ENCODE peak calls at places on chromosome 3, in nine cellular contexts. One of them, this sample, is unnamed.

GRCh38 chr3:194097141-194097880 is 38.6 kb upstream of the HES1 start:
- DNase-seq in GM12864: no peak
- DNase-seq in psoas muscle: no peak
- DNase-seq in adipocyte: no peak
- DNase-seq in right lobe of liver: peak
- DNase-seq in left lung: no peak
- DNase-seq in tibial nerve: no peak
- DNase-seq in BJ: no peak
- DNase-seq in lower lobe of right lung: no peak
- DNase-seq in this sample: no peak

GRCh38 chr3:111227216-111227615 is 155.6 kb downstream of the NECTIN3 start:
- DNase-seq in left lung: no peak
- DNase-seq in GM12864: no peak
- DNase-seq in adipocyte: peak
- DNase-seq in right lobe of liver: no peak
- DNase-seq in tibial nerve: no peak
- DNase-seq in psoas muscle: no peak
- DNase-seq in lower lobe of right lung: no peak
- DNase-seq in BJ: peak
- DNase-seq in this sample: peak

GRCh38 chr3:87462228-87462627 is 185.8 kb upstream of the POU1F1 start:
- DNase-seq in left lung: no peak
- DNase-seq in right lobe of liver: no peak
- DNase-seq in psoas muscle: no peak
- DNase-seq in GM12864: no peak
- DNase-seq in tibial nerve: no peak
- DNase-seq in lower lobe of right lung: no peak
- DNase-seq in BJ: no peak
- DNase-seq in adipocyte: peak
- DNase-seq in this sample: no peak

GRCh38 chr3:159766563-159767185 is 222.0 kb upstream of the IL12A start:
- DNase-seq in right lobe of liver: no peak
- DNase-seq in psoas muscle: no peak
- DNase-seq in GM12864: no peak
- DNase-seq in tibial nerve: no peak
- DNase-seq in BJ: no peak
- DNase-seq in adipocyte: peak
- DNase-seq in lower lobe of right lung: no peak
- DNase-seq in left lung: no peak
- DNase-seq in this sample: no peak

GRCh38 chr3:4720316-4721075 is 227.3 kb downstream of the ITPR1 start:
- DNase-seq in left lung: no peak
- DNase-seq in lower lobe of right lung: no peak
- DNase-seq in adipocyte: peak
- DNase-seq in tibial nerve: peak
- DNase-seq in GM12864: no peak
- DNase-seq in psoas muscle: peak
- DNase-seq in right lobe of liver: peak
- DNase-seq in BJ: no peak
- DNase-seq in this sample: peak

GRCh38 chr3:155233213-155233612 is 60.3 kb downstream of the STRIT1 start:
- DNase-seq in lower lobe of right lung: no peak
- DNase-seq in GM12864: no peak
- DNase-seq in adipocyte: peak
- DNase-seq in left lung: no peak
- DNase-seq in BJ: peak
- DNase-seq in psoas muscle: peak
- DNase-seq in right lobe of liver: no peak
- DNase-seq in tibial nerve: peak
- DNase-seq in this sample: peak

GRCh38 chr3:62817678-62818077 is 57.5 kb downstream of the CADPS start:
- DNase-seq in BJ: no peak
- DNase-seq in left lung: no peak
- DNase-seq in right lobe of liver: no peak
- DNase-seq in GM12864: no peak
- DNase-seq in adipocyte: no peak
- DNase-seq in tibial nerve: no peak
- DNase-seq in psoas muscle: no peak
- DNase-seq in lower lobe of right lung: no peak
- DNase-seq in this sample: no peak

GRCh38 chr3:173826901-173827609 is 429.5 kb downstream of the NLGN1 start:
- DNase-seq in left lung: no peak
- DNase-seq in right lobe of liver: no peak
- DNase-seq in lower lobe of right lung: no peak
- DNase-seq in adipocyte: peak
- DNase-seq in BJ: no peak
- DNase-seq in GM12864: no peak
- DNase-seq in tibial nerve: no peak
- DNase-seq in psoas muscle: no peak
- DNase-seq in this sample: peak

GRCh38 chr3:16897254-16897926 is 12.6 kb downstream of the PLCL2 start:
- DNase-seq in GM12864: no peak
- DNase-seq in adipocyte: no peak
- DNase-seq in BJ: peak
- DNase-seq in tibial nerve: no peak
- DNase-seq in lower lobe of right lung: no peak
- DNase-seq in psoas muscle: no peak
- DNase-seq in left lung: no peak
- DNase-seq in right lobe of liver: no peak
- DNase-seq in this sample: no peak

GRCh38 chr3:16898595-16899395 is 14.0 kb downstream of the PLCL2 start:
- DNase-seq in GM12864: no peak
- DNase-seq in adipocyte: no peak
- DNase-seq in lower lobe of right lung: no peak
- DNase-seq in right lobe of liver: no peak
- DNase-seq in psoas muscle: no peak
- DNase-seq in BJ: no peak
- DNase-seq in tibial nerve: no peak
- DNase-seq in left lung: no peak
- DNase-seq in this sample: no peak

GRCh38 chr3:16896820-16897219 is 12.1 kb downstream of the PLCL2 start:
- DNase-seq in right lobe of liver: no peak
- DNase-seq in psoas muscle: no peak
- DNase-seq in tibial nerve: no peak
- DNase-seq in GM12864: no peak
- DNase-seq in BJ: no peak
- DNase-seq in left lung: no peak
- DNase-seq in lower lobe of right lung: no peak
- DNase-seq in adipocyte: no peak
- DNase-seq in this sample: no peak

GRCh38 chr3:16899919-16900318 is 15.2 kb downstream of the PLCL2 start:
- DNase-seq in BJ: no peak
- DNase-seq in right lobe of liver: no peak
- DNase-seq in GM12864: no peak
- DNase-seq in psoas muscle: no peak
- DNase-seq in lower lobe of right lung: no peak
- DNase-seq in tibial nerve: no peak
- DNase-seq in left lung: no peak
- DNase-seq in adipocyte: no peak
- DNase-seq in this sample: no peak

GRCh38 chr3:16896094-16896627 is 11.4 kb downstream of the PLCL2 start:
- DNase-seq in GM12864: no peak
- DNase-seq in BJ: no peak
- DNase-seq in left lung: no peak
- DNase-seq in psoas muscle: no peak
- DNase-seq in adipocyte: no peak
- DNase-seq in right lobe of liver: no peak
- DNase-seq in lower lobe of right lung: no peak
- DNase-seq in tibial nerve: no peak
- DNase-seq in this sample: no peak
- H3K4me3 ChIP-seq in GM12864: no peak
- H3K4me3 ChIP-seq in BJ: no peak
- H3K4me3 ChIP-seq in left lung: no peak
- H3K4me3 ChIP-seq in psoas muscle: no peak
- H3K4me3 ChIP-seq in adipocyte: no peak
- H3K4me3 ChIP-seq in right lobe of liver: no peak
- H3K4me3 ChIP-seq in lower lobe of right lung: no peak
- H3K4me3 ChIP-seq in tibial nerve: no peak
- H3K4me3 ChIP-seq in this sample: no peak

DNA sequence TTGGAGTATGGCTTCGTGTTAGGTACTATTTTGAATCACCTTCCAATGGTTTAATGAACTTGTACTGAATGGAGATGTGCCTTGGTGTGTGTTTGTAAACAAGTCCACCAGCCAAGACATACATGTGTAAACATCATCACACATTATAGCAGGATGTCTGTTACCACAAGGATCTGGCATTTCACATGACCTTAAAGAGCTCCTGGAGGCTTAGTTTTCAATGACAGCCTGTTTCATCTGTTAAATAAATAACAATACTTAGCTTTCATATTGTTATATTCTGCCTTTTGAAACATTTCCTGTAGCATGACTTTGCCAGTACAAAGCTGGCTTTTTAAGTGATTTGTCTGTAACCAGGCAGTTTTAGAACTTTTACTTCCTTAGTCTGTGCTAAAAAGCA is 538.6 kb upstream of the MDFIC2 start:
- DNase-seq in right lobe of liver: no peak
- DNase-seq in GM12864: no peak
- DNase-seq in psoas muscle: no peak
- DNase-seq in adipocyte: no peak
- DNase-seq in left lung: no peak
- DNase-seq in tibial nerve: no peak
- DNase-seq in lower lobe of right lung: no peak
- DNase-seq in BJ: no peak
- DNase-seq in this sample: no peak
- H3K4me3 ChIP-seq in right lobe of liver: no peak
- H3K4me3 ChIP-seq in GM12864: no peak
- H3K4me3 ChIP-seq in psoas muscle: no peak
- H3K4me3 ChIP-seq in adipocyte: peak
- H3K4me3 ChIP-seq in left lung: no peak
- H3K4me3 ChIP-seq in tibial nerve: no peak
- H3K4me3 ChIP-seq in lower lobe of right lung: no peak
- H3K4me3 ChIP-seq in BJ: no peak
- H3K4me3 ChIP-seq in this sample: no peak

GRCh38 chr3:14810070-14810732 is 8.6 kb upstream of the FGD5 start:
- DNase-seq in tibial nerve: no peak
- DNase-seq in adipocyte: no peak
- DNase-seq in right lobe of liver: peak
- DNase-seq in GM12864: no peak
- DNase-seq in psoas muscle: peak
- DNase-seq in left lung: peak
- DNase-seq in BJ: no peak
- DNase-seq in lower lobe of right lung: peak
- DNase-seq in this sample: no peak

GRCh38 chr3:14812196-14812785 is 6.5 kb upstream of the FGD5 start:
- DNase-seq in tibial nerve: no peak
- DNase-seq in psoas muscle: peak
- DNase-seq in right lobe of liver: no peak
- DNase-seq in left lung: no peak
- DNase-seq in BJ: no peak
- DNase-seq in lower lobe of right lung: no peak
- DNase-seq in adipocyte: no peak
- DNase-seq in GM12864: no peak
- DNase-seq in this sample: no peak

GRCh38 chr3:14808502-14809266 is 10.1 kb upstream of the FGD5 start:
- DNase-seq in psoas muscle: no peak
- DNase-seq in GM12864: no peak
- DNase-seq in left lung: no peak
- DNase-seq in right lobe of liver: no peak
- DNase-seq in lower lobe of right lung: no peak
- DNase-seq in tibial nerve: no peak
- DNase-seq in adipocyte: no peak
- DNase-seq in BJ: no peak
- DNase-seq in this sample: no peak

GRCh38 chr3:14811733-14812132 is 7.0 kb upstream of the FGD5 start:
- DNase-seq in psoas muscle: no peak
- DNase-seq in lower lobe of right lung: no peak
- DNase-seq in adipocyte: no peak
- DNase-seq in tibial nerve: no peak
- DNase-seq in left lung: no peak
- DNase-seq in right lobe of liver: no peak
- DNase-seq in GM12864: no peak
- DNase-seq in BJ: no peak
- DNase-seq in this sample: no peak

DNA sequence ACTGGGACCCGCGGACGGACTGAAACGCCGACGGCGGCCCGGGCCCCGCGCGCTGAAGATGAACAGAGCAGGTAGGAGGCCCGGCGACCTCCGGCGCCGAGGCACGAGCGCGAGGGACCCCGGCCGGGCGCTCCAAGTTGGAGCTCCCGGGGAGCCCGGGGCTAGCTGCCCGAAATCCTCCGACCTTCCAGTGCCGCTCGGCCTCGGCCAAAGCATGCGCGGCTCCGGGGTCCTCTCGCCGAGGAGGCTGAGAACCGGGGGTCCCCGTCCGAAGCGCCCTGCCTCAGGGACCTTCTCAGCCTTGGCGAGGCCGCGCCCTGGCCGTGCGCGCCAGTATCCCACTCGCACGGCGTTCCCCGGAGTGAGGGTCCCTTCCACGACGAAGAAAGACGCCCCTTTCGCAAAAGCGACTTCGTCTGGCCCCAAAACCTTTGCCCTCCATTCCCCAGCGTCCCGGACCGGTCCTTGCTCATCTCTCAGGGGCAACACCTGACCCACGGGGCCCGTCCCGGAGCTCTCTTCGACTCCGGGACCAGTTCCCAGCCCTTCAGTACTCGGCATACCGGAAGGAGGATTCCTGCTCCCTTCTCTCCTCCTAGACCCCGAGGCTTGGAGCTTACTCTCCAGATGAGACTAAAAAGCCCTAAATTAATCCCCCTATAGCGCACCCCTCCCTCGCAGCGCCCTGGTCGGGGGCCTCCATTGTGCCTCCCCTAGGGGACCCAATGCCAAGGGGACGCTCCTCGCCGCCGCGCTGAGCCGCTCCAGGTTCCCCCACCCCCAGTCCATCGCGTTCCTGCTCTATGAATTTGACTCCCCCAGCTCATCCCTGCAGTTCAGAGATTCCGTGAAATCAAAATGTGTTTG is 7.7 kb upstream of the FGD5 start:
- DNase-seq in lower lobe of right lung: no peak
- DNase-seq in psoas muscle: peak
- DNase-seq in left lung: peak
- DNase-seq in BJ: no peak
- DNase-seq in tibial nerve: no peak
- DNase-seq in GM12864: no peak
- DNase-seq in adipocyte: no peak
- DNase-seq in right lobe of liver: no peak
- DNase-seq in this sample: no peak
- H3K4me3 ChIP-seq in lower lobe of right lung: peak
- H3K4me3 ChIP-seq in psoas muscle: peak
- H3K4me3 ChIP-seq in left lung: peak
- H3K4me3 ChIP-seq in BJ: no peak
- H3K4me3 ChIP-seq in tibial nerve: peak
- H3K4me3 ChIP-seq in GM12864: no peak
- H3K4me3 ChIP-seq in adipocyte: peak
- H3K4me3 ChIP-seq in right lobe of liver: peak
- H3K4me3 ChIP-seq in this sample: no peak

DNA sequence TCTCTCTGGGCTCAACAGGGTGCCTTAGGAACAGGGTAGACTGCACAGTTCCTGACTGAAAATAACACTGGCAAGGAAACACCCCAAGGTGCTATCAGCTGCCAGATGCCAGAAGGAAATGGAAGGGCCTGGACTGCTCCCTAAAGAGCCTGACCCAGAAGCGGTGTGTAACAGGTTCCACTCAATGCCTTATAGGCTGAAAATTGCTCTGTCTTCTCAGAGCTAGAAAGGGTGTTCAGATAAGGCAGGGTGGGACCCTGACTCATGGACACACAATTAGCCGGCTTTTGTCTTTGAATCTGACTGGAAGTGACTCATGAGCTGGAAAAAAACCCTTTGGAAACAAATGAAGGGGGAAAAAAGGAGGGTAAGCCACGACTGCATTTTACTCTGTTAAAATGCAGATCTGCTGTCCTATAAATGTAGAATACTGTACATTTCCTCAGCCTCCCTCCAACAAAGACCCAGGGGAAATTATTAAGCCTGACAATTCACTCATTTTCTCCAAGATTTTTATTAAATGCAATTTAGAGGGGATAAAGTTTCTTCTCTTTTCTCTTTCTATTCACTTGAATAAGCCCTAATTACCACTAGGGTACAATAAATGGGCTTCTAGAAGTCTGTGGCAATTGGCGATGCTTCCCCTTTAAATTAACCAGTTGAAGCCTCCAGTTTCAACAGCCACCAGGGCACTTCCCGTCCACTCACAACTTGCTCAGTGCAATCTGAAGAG is 160.2 kb upstream of the TBL1XR1 start:
- DNase-seq in lower lobe of right lung: no peak
- DNase-seq in adipocyte: peak
- DNase-seq in right lobe of liver: no peak
- DNase-seq in BJ: peak
- DNase-seq in GM12864: no peak
- DNase-seq in tibial nerve: no peak
- DNase-seq in psoas muscle: no peak
- DNase-seq in left lung: no peak
- DNase-seq in this sample: no peak
- H3K4me3 ChIP-seq in lower lobe of right lung: peak
- H3K4me3 ChIP-seq in adipocyte: peak
- H3K4me3 ChIP-seq in right lobe of liver: peak
- H3K4me3 ChIP-seq in BJ: no peak
- H3K4me3 ChIP-seq in GM12864: peak
- H3K4me3 ChIP-seq in tibial nerve: no peak
- H3K4me3 ChIP-seq in psoas muscle: peak
- H3K4me3 ChIP-seq in left lung: peak
- H3K4me3 ChIP-seq in this sample: no peak